ENCODE peak calls at places on chromosome 1, in six cellular contexts. C is endodermal cell; S is neuronal stem cell; D is HuH-7; G is mesenchymal stem cell; Q is CD8-positive, alpha-beta T cell. F is an unnamed sample.

GRCh38 chr1:32867671-32868070 is 3.0 kb downstream of the FNDC5 start:
- DNase-seq in G (no peak), C (no peak), D (no peak), Q (no peak), S (no peak), F (no peak)

GRCh38 chr1:221708987-221709386 is 32.9 kb downstream of the DUSP10 start:
- DNase-seq in D (peak; percentile 17), Q (peak; percentile 57), S (peak; percentile 40), G (peak; percentile 94), C (no peak), F (peak; percentile 43)

GRCh38 chr1:214354440-214355148 is 73.6 kb downstream of the SMYD2 start:
- DNase-seq in S (no peak), C (no peak), Q (no peak), D (no peak), G (peak; percentile 72), F (no peak)

GRCh38 chr1:160494620-160495019 is 28.4 kb downstream of the SLAMF6 start:
- DNase-seq in C (peak; percentile 59), S (no peak), D (peak; percentile 6), G (no peak), Q (no peak), F (peak; percentile 64)

GRCh38 chr1:167720965-167721616 is 691 bp upstream of the MPZL1 start:
- DNase-seq in G (peak; percentile 66), C (peak; percentile 73), S (peak; percentile 12), Q (no peak), D (peak; percentile 36), F (peak; percentile 66)

GRCh38 chr1:231600461-231600976 is 26.1 kb upstream of the DISC1 start:
- DNase-seq in Q (no peak), G (peak; percentile 62), D (no peak), S (no peak), C (no peak), F (no peak)

GRCh38 chr1:9443913-9444445 is 95.3 kb upstream of the SLC25A33 start:
- DNase-seq in Q (no peak), C (no peak), G (peak; percentile 96), S (no peak), D (no peak), F (no peak)

GRCh38 chr1:46687095-46687659 is 15.5 kb downstream of the TEX38 start:
- DNase-seq in S (no peak), C (no peak), D (no peak), Q (no peak), G (no peak), F (no peak)

GRCh38 chr1:18890704-18891103 is 11.7 kb downstream of the ALDH4A1 start:
- DNase-seq in Q (no peak), C (no peak), G (no peak), D (no peak), S (no peak), F (no peak)

GRCh38 chr1:94989398-94989797 is 62.5 kb upstream of the CNN3 start:
- DNase-seq in S (no peak), G (no peak), Q (no peak), D (no peak), C (no peak), F (no peak)

GRCh38 chr1:28782011-28782410 is 30.0 kb upstream of the OPRD1 start:
- DNase-seq in G (no peak), S (no peak), Q (no peak), D (no peak), C (no peak), F (no peak)

GRCh38 chr1:67939176-67939751 is 106.0 kb upstream of the GNG12 start:
- DNase-seq in S (no peak), G (no peak), C (no peak), D (no peak), Q (no peak), F (no peak)